ENCODE peak calls at places on chromosome 12, in five cellular contexts. F is HAP-1, V is AG08395, N is epithelial cell of proximal tubule, W is RWPE1. X is an unnamed sample.

GRCh38 chr12:69556383-69556782 is 28.9 kb upstream of the CCT2 start:
- DNase-seq in F (no peak), W (no peak), V (no peak), N (no peak), X (no peak)

GRCh38 chr12:94098466-94098865 is 49.9 kb upstream of the PLXNC1 start:
- DNase-seq in N (no peak), W (peak), V (peak), F (no peak), X (peak)

GRCh38 chr12:128140551-128140950 is 126.4 kb upstream of the TMEM132C start:
- DNase-seq in N (no peak), V (no peak), W (no peak), F (no peak), X (no peak)

GRCh38 chr12:98901189-98901588 is 256.1 kb downstream of the APAF1 start:
- DNase-seq in F (no peak), N (no peak), V (peak), W (no peak), X (no peak)

GRCh38 chr12:58541300-58541690 is 379.0 kb downstream of the LRIG3 start:
- DNase-seq in W (no peak), N (no peak), V (no peak), F (no peak), X (no peak)

GRCh38 chr12:122090759-122091535 is 12.4 kb downstream of the MLXIP start:
- DNase-seq in N (no peak), W (no peak), V (peak), F (no peak), X (peak)

GRCh38 chr12:126747530-126748149 is 1519.3 kb upstream of the TMEM132C start:
- DNase-seq in F (peak), V (peak), W (peak), N (no peak), X (peak)

GRCh38 chr12:123041811-123042655 is 61.6 kb downstream of the ARL6IP4 start:
- DNase-seq in W (no peak), N (no peak), F (no peak), V (no peak), X (peak)

GRCh38 chr12:57129311-57130288 is 1.3 kb downstream of the LRP1 start:
- DNase-seq in F (no peak), V (peak), N (no peak), W (no peak), X (peak)

GRCh38 chr12:21650997-21651396 is 6.6 kb downstream of the LDHB start:
- DNase-seq in N (no peak), F (no peak), V (no peak), W (no peak), X (no peak)

X was measured in osteoblast.